ENCODE peak calls at places on chromosome 7, in five cellular contexts. S, H, T, C and E are unnamed samples. For H3K4me1, the result is how much of the 10 kb centered on the place peaks cover.

GRCh38 chr7:128836729-128837348 is 6.6 kb downstream of the FLNC start:
- DNase-seq in S (no peak), H (no peak), T (no peak), C (no peak), E (no peak)

GRCh38 chr7:140857048-140857447 is 67.7 kb downstream of the BRAF start:
- DNase-seq in S (no peak), H (no peak), T (no peak), C (no peak), E (no peak)

GRCh38 chr7:41247128-41247865 is 455.6 kb downstream of the INHBA start:
- DNase-seq in S (no peak), H (peak), T (no peak), C (no peak), E (no peak)

GRCh38 chr7:51154201-51154600 is 162.4 kb downstream of the COBL start:
- DNase-seq in S (no peak), H (no peak), T (no peak), C (no peak), E (no peak)

GRCh38 chr7:155258233-155258575 is 39.5 kb upstream of the INSIG1 start:
- DNase-seq in S (no peak), H (no peak), T (peak), C (no peak), E (no peak)

GRCh38 chr7:21028186-21028989 is 241.7 kb upstream of the SP8 start:
- DNase-seq in S (no peak), H (no peak), T (no peak), C (no peak), E (no peak)

GRCh38 chr7:141785711-141786552 is 4.1 kb upstream of the TAS2R5 start:
- DNase-seq in S (peak), H (peak), T (no peak), C (no peak), E (peak)

GRCh38 chr7:84422790-84423189 is 228.2 kb upstream of the SEMA3A start:
- DNase-seq in S (no peak), H (no peak), T (no peak), C (no peak), E (no peak)

GRCh38 chr7:49597805-49598204 is 175.6 kb upstream of the VWC2 start:
- DNase-seq in S (no peak), H (no peak), T (no peak), C (no peak), E (no peak)

GRCh38 chr7:69982197-69982596 is 383.9 kb downstream of the AUTS2 start:
- DNase-seq in S (no peak), H (no peak), T (no peak), C (no peak), E (no peak)

GRCh38 chr7:117165656-117166055 is 157.2 kb downstream of the WNT2 start:
- DNase-seq in S (no peak), H (no peak), T (no peak), C (no peak), E (no peak)

GRCh38 chr7:130227883-130228575 is 20.4 kb downstream of the SSMEM1 start:
- DNase-seq in S (no peak), H (no peak), T (no peak), C (no peak), E (no peak)

GRCh38 chr7:16433568-16434122 is 12.3 kb upstream of the CRPPA start:
- DNase-seq in S (no peak), H (no peak), T (no peak), C (no peak), E (no peak)

GRCh38 chr7:6227294-6227846 is 45.1 kb downstream of the CYTH3 start:
- DNase-seq in S (no peak), H (no peak), T (no peak), C (no peak), E (no peak)

GRCh38 chr7:25854608-25855497 is 297.1 kb upstream of the NFE2L3 start:
- DNase-seq in S (peak), H (peak), T (no peak), C (peak), E (no peak)

GRCh38 chr7:72258074-72258473 is 154.1 kb downstream of the CALN1 start:
- DNase-seq in S (no peak), H (no peak), T (no peak), C (no peak), E (no peak)

GRCh38 chr7:134866581-134866980 is 87.1 kb downstream of the CALD1 start:
- DNase-seq in S (no peak), H (no peak), T (no peak), C (no peak), E (no peak)

GRCh38 chr7:75993689-75994387 is 557 bp downstream of the TMEM120A start:
- DNase-seq in S (peak), H (no peak), T (no peak), C (peak), E (peak)

GRCh38 chr7:28107960-28108359 is 72.6 kb downstream of the JAZF1 start:
- DNase-seq in S (no peak), H (peak), T (no peak), C (no peak), E (no peak)

GRCh38 chr7:111364413-111364812 is 197.9 kb downstream of the IMMP2L start:
- DNase-seq in S (no peak), H (no peak), T (no peak), C (no peak), E (no peak)

GRCh38 chr7:144784943-144785342 is 50.9 kb downstream of the TPK1 start:
- DNase-seq in S (no peak), H (no peak), T (no peak), C (peak), E (no peak)

GRCh38 chr7:8817448-8818036 is 384.1 kb downstream of the NXPH1 start:
- DNase-seq in S (no peak), H (no peak), T (no peak), C (no peak), E (no peak)

GRCh38 chr7:55573234-55573504 is 867 bp upstream of the VOPP1 start:
- DNase-seq in S (no peak), H (no peak), T (no peak), C (no peak), E (no peak)

GRCh38 chr7:39609462-39610149 is 13.8 kb upstream of the RALA start:
- DNase-seq in S (no peak), H (no peak), T (no peak), C (no peak), E (peak)

GRCh38 chr7:111223802-111224253 is 132.9 kb downstream of the LRRN3 start:
- DNase-seq in S (no peak), H (no peak), T (no peak), C (no peak), E (no peak)

GRCh38 chr7:30674420-30674819 is 7.8 kb downstream of the CRHR2 start:
- DNase-seq in S (no peak), H (no peak), T (no peak), C (no peak), E (no peak)

GRCh38 chr7:73758581-73759138 is 11.4 kb downstream of the CLDN3 start:
- DNase-seq in S (no peak), H (no peak), T (peak), C (no peak), E (no peak)

GRCh38 chr7:30163231-30163894 is 28.6 kb downstream of the MTURN start:
- DNase-seq in S (peak), H (no peak), T (no peak), C (no peak), E (peak)

GRCh38 chr7:134419875-134420274 is 39.0 kb downstream of the AKR1B1 start:
- DNase-seq in S (no peak), H (no peak), T (no peak), C (no peak), E (no peak)

GRCh38 chr7:32357535-32358277 is 132.5 kb downstream of the LSM5 start:
- DNase-seq in S (no peak), H (peak), T (no peak), C (no peak), E (no peak)

GRCh38 chr7:130069179-130069977 is 956 bp upstream of the KLHDC10 start:
- DNase-seq in S (no peak), H (no peak), T (no peak), C (no peak), E (no peak)

GRCh38 chr7:2948794-2949193 is 94.9 kb downstream of the CARD11 start:
- DNase-seq in S (no peak), H (no peak), T (no peak), C (no peak), E (no peak)
- H3K4me1 ChIP-seq in S (under half), H (under half), T (under half), C (under half), E (under half)

GRCh38 chr7:142856565-142857245 is 1.8 kb downstream of the EPHB6 start:
- DNase-seq in S (no peak), H (no peak), T (no peak), C (no peak), E (no peak)

GRCh38 chr7:142859829-142860228 is 5.0 kb downstream of the EPHB6 start:
- DNase-seq in S (no peak), H (no peak), T (peak), C (peak), E (no peak)

GRCh38 chr7:142855756-142856564 is 1.1 kb downstream of the EPHB6 start:
- DNase-seq in S (no peak), H (no peak), T (peak), C (peak), E (no peak)

GRCh38 chr7:142859411-142859810 is 4.5 kb downstream of the EPHB6 start:
- DNase-seq in S (no peak), H (no peak), T (no peak), C (no peak), E (no peak)

DNA sequence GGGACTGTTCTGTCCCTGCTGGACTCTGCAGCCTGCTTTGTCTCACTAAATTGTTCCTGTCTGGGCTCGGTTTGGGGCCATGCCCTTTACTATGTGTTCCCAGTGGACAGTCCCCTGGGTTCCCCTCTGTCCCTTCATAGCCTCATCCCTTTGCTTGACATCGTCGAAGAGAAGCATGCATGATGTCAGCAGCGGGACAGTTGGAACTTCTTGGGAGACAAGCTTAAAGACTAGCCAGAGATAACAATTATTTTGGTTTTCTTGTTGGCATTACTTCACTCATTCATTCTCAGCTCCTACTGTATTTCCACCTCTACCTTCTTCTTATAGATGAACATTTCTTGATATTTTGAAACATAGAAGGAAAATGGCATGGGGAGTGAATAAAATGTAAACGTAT is 2.7 kb downstream of the EPHB6 start:
- DNase-seq in S (no peak), H (no peak), T (no peak), C (no peak), E (no peak)
- H3K4me3 ChIP-seq in S (no peak), H (no peak), T (no peak), C (no peak), E (no peak)

GRCh38 chr7:96313940-96314339 is 8.0 kb downstream of the SLC25A13 start:
- DNase-seq in S (no peak), H (no peak), T (no peak), C (no peak), E (no peak)

GRCh38 chr7:96314402-96315108 is 7.3 kb downstream of the SLC25A13 start:
- DNase-seq in S (no peak), H (no peak), T (no peak), C (no peak), E (no peak)

GRCh38 chr7:96316949-96317348 is 4.9 kb downstream of the SLC25A13 start:
- DNase-seq in S (no peak), H (no peak), T (no peak), C (no peak), E (no peak)

GRCh38 chr7:96312502-96312901 is 9.4 kb downstream of the SLC25A13 start:
- DNase-seq in S (no peak), H (no peak), T (no peak), C (no peak), E (no peak)

GRCh38 chr7:96315109-96315480 is 6.8 kb downstream of the SLC25A13 start:
- DNase-seq in S (no peak), H (no peak), T (no peak), C (no peak), E (no peak)
- H3K4me1 ChIP-seq in S (under half), H (under half), T (under half), C (under half), E (under half)

GRCh38 chr7:150947761-150948680 is 30.1 kb downstream of the KCNH2 start:
- DNase-seq in S (no peak), H (no peak), T (no peak), C (peak), E (peak)
- H3K4me3 ChIP-seq in S (no peak), H (no peak), T (no peak), C (no peak), E (no peak)

GRCh38 chr7:94417921-94418320 is 23.2 kb downstream of the COL1A2 start:
- DNase-seq in S (no peak), H (no peak), T (no peak), C (no peak), E (no peak)
- H3K4me1 ChIP-seq in S (under half), H (under half), T (under half), C (under half), E (under half)

GRCh38 chr7:22356855-22357310 is at the start of gene RAPGEF5:
- DNase-seq in S (no peak), H (peak), T (peak), C (no peak), E (no peak)
- H3K4me3 ChIP-seq in S (no peak), H (peak), T (peak), C (peak), E (no peak)

GRCh38 chr7:19091871-19092270 is 25.6 kb downstream of the TWIST1 start:
- DNase-seq in S (no peak), H (no peak), T (no peak), C (no peak), E (no peak)
- H3K4me1 ChIP-seq in S (under half), H (under half), T (under half), C (under half), E (under half)

DNA sequence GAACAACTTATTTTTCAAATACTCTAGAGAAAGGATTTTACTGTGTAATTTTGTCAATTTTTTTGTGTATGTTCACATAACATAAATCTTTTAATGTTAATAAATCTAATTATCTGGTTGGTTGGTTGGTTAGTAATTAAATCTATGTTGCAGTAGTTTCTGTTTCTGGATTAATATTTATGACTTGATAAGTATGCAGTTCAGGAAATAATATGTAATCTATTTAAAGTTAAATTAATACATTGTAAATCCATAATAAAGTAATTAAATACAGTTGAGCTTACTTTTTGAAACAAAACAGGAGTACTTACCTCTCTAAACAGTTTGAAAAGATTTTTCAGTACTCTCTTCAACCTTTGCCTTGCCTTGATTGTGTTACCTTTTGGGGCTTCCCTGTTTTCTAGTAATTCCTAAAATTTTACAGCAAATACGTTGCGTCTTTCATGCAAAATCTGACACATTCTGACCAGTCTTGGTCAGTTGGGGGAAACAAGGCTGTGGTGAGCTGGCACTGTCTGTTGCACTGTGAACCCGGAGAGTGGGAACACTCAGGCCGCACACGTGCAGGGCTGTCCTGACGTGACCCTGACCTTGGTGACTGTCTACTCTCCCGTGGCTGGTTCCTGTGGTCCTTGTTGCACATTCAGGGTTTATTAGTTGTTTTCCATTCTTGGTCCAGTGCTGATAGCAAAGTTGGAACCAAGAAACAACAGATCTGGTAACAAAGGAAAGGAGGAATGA is 45.6 kb upstream of the FGL2 start:
- DNase-seq in S (no peak), H (no peak), T (no peak), C (peak), E (no peak)
- H3K4me3 ChIP-seq in S (no peak), H (no peak), T (no peak), C (no peak), E (no peak)